ENCODE peak calls at places on chromosomes 16 and 17, in seven cellular contexts. T is testis, G is AG10803, K is mesothelial cell of epicardium, B is astrocyte of the cerebellum, H is spleen, J is tibial artery. Q is an unnamed sample.

GRCh38 chr16:68992521-68992920 is 112.9 kb upstream of the HAS3 start:
- DNase-seq in T (no peak), G (peak), K (no peak), B (peak), H (no peak), J (no peak), Q (no peak)

GRCh38 chr16:59108374-59108773 is 374.3 kb upstream of the GOT2 start:
- DNase-seq in T (no peak), G (no peak), K (no peak), B (no peak), H (no peak), J (no peak), Q (no peak)

GRCh38 chr16:48383877-48384304 is 1.3 kb downstream of the SIAH1 start:
- DNase-seq in T (peak), G (no peak), K (no peak), B (no peak), H (no peak), J (no peak), Q (no peak)

GRCh38 chr17:75131278-75132017 is at the start of gene NT5C:
- DNase-seq in T (peak), G (peak), K (peak), B (peak), H (peak), J (peak), Q (peak)

GRCh38 chr17:63838586-63839184 is 3.8 kb downstream of the SMARCD2 start:
- DNase-seq in T (peak), G (peak), K (no peak), B (no peak), H (peak), J (peak), Q (no peak)

GRCh38 chr17:9346296-9346926 is 229.2 kb downstream of the STX8 start:
- DNase-seq in T (no peak), G (peak), K (no peak), B (peak), H (no peak), J (no peak), Q (peak)

GRCh38 chr17:27346228-27346899 is 52.5 kb downstream of the WSB1 start:
- DNase-seq in T (no peak), G (no peak), K (no peak), B (no peak), H (no peak), J (no peak), Q (no peak)

GRCh38 chr17:17109896-17110295 is 67.6 kb downstream of the MPRIP start:
- DNase-seq in T (no peak), G (no peak), K (no peak), B (no peak), H (peak), J (no peak), Q (no peak)

GRCh38 chr16:31214705-31215286 is 877 bp downstream of the TRIM72 start:
- DNase-seq in T (no peak), G (no peak), K (no peak), B (no peak), H (peak), J (no peak), Q (no peak)

GRCh38 chr17:18099516-18099915 is 9.0 kb upstream of the MYO15A start:
- DNase-seq in T (no peak), G (no peak), K (no peak), B (no peak), H (no peak), J (no peak), Q (no peak)

GRCh38 chr17:78960945-78961344 is 18.8 kb downstream of the LGALS3BP start:
- DNase-seq in T (no peak), G (peak), K (no peak), B (no peak), H (no peak), J (no peak), Q (no peak)

GRCh38 chr17:40347319-40348135 is 17.0 kb downstream of the GJD3 start:
- DNase-seq in T (no peak), G (no peak), K (no peak), B (no peak), H (no peak), J (no peak), Q (no peak)

GRCh38 chr17:3796110-3796821 is 4.7 kb downstream of the ITGAE start:
- DNase-seq in T (no peak), G (no peak), K (no peak), B (no peak), H (peak), J (no peak), Q (peak)

GRCh38 chr17:38334480-38335364 is 9.0 kb downstream of the GPR179 start:
- DNase-seq in T (no peak), G (no peak), K (no peak), B (no peak), H (no peak), J (no peak), Q (no peak)

GRCh38 chr16:19659554-19659953 is 58.5 kb downstream of the KNOP1 start:
- DNase-seq in T (no peak), G (no peak), K (no peak), B (no peak), H (no peak), J (no peak), Q (no peak)

GRCh38 chr16:30143347-30143702 is 20.3 kb upstream of the MAPK3 start:
- DNase-seq in T (no peak), G (no peak), K (no peak), B (no peak), H (no peak), J (no peak), Q (no peak)
- TF ChIP-seq CTCF in T (no peak), G (no peak), K (no peak), B (no peak), H (no peak), J (no peak), Q (no peak)

GRCh38 chr17:79977711-79978544 is 57.7 kb downstream of the TBC1D16 start:
- DNase-seq in T (no peak), G (no peak), K (no peak), B (peak), H (peak), J (peak), Q (no peak)

GRCh38 chr17:79975498-79976134 is 60.1 kb downstream of the TBC1D16 start:
- DNase-seq in T (no peak), G (no peak), K (peak), B (no peak), H (no peak), J (peak), Q (no peak)

GRCh38 chr17:79976451-79976850 is 59.2 kb downstream of the TBC1D16 start:
- DNase-seq in T (no peak), G (no peak), K (no peak), B (no peak), H (no peak), J (peak), Q (peak)

GRCh38 chr17:79977161-79977631 is 58.5 kb downstream of the TBC1D16 start:
- DNase-seq in T (no peak), G (no peak), K (no peak), B (no peak), H (no peak), J (peak), Q (no peak)

GRCh38 chr17:79974786-79975497 is 60.7 kb downstream of the TBC1D16 start:
- DNase-seq in T (no peak), G (no peak), K (peak), B (no peak), H (peak), J (peak), Q (peak)
- TF ChIP-seq CTCF in T (no peak), G (no peak), K (peak), B (peak), H (no peak), J (no peak), Q (no peak)

DNA sequence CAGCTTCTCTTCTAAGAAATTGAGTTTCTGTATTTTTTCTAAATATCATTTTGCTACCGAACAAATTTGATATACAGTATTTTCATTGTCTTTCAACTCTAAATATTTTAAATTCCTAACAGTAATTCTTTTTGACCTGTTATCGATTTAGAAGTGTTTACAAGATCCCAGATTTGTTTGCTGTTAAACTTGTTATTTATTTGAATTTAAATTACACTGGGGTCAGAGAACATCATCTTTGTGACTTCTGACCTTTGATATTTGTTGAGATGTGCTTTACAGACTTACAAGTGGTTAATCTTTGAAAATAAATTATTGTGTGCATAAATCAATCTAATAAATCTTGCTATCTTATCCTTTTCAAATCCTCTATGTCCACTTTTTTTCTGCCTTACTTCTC is 94.2 kb downstream of the ARHGAP44 start:
- DNase-seq in T (no peak), G (no peak), K (no peak), B (no peak), H (no peak), J (no peak), Q (no peak)
- TF ChIP-seq CTCF in T (no peak), G (no peak), K (no peak), B (no peak), H (no peak), J (no peak), Q (no peak)

GRCh38 chr16:23398987-23399805 is 53.8 kb downstream of the COG7 start:
- DNase-seq in T (no peak), G (no peak), K (no peak), B (no peak), H (peak), J (peak), Q (no peak)
- TF ChIP-seq CTCF in T (no peak), G (no peak), K (no peak), B (peak), H (no peak), J (no peak), Q (no peak)